ENCODE peak calls at places on chromosomes 7 and 10, in seven cellular contexts. O is heart left ventricle, R is lower leg skin, V is upper lobe of left lung, S is right lobe of liver, K is ovary, C is A549. T is an unnamed sample.

GRCh38 chr7:66157060-66157459 is 42.4 kb downstream of the CRCP start:
- DNase-seq in O (no peak), R (no peak), V (no peak), S (no peak), K (no peak), C (no peak), T (no peak)

GRCh38 chr10:16441106-16441850 is 4.5 kb downstream of the PTER start:
- DNase-seq in O (no peak), R (no peak), V (no peak), S (no peak), K (no peak), C (no peak), T (no peak)

GRCh38 chr10:37067576-37067975 is 57.8 kb upstream of the ANKRD30A start:
- DNase-seq in O (no peak), R (no peak), V (no peak), S (no peak), K (no peak), C (no peak), T (no peak)

GRCh38 chr7:4803397-4804241 is 28.2 kb downstream of the AP5Z1 start:
- DNase-seq in O (no peak), R (no peak), V (peak; percentile 74), S (peak; percentile 39), K (no peak), C (no peak), T (peak; percentile 62)

GRCh38 chr10:132482090-132482489 is 55.5 kb upstream of the INPP5A start:
- DNase-seq in O (no peak), R (peak; percentile 66), V (no peak), S (no peak), K (peak; percentile 60), C (no peak), T (no peak)

GRCh38 chr10:27240891-27241639 is 468 bp upstream of the ACBD5 start:
- DNase-seq in O (no peak), R (peak; percentile 30), V (peak; percentile 54), S (no peak), K (peak; percentile 55), C (no peak), T (no peak)

GRCh38 chr10:47165711-47166404 is 134.1 kb upstream of the GDF10 start:
- DNase-seq in O (peak; percentile 60), R (peak; percentile 68), V (peak; percentile 86), S (no peak), K (peak; percentile 73), C (no peak), T (no peak)

GRCh38 chr7:106731207-106731606 is 70.2 kb upstream of the CCDC71L start:
- DNase-seq in O (no peak), R (no peak), V (no peak), S (no peak), K (no peak), C (no peak), T (no peak)

GRCh38 chr10:120950103-120950561 is 99.0 kb downstream of the WDR11 start:
- DNase-seq in O (no peak), R (no peak), V (peak; percentile 69), S (no peak), K (peak; percentile 56), C (no peak), T (no peak)

GRCh38 chr10:12252882-12253546 is 57.0 kb downstream of the CDC123 start:
- DNase-seq in O (no peak), R (no peak), V (no peak), S (no peak), K (no peak), C (peak; percentile 43), T (peak; percentile 21)

GRCh38 chr10:83023647-83024046 is 1115.7 kb upstream of the GHITM start:
- DNase-seq in O (no peak), R (no peak), V (no peak), S (no peak), K (no peak), C (no peak), T (no peak)

GRCh38 chr7:49295136-49295535 is 370.8 kb downstream of the CDC14C start:
- DNase-seq in O (no peak), R (peak; percentile 23), V (no peak), S (no peak), K (no peak), C (no peak), T (no peak)

DNA sequence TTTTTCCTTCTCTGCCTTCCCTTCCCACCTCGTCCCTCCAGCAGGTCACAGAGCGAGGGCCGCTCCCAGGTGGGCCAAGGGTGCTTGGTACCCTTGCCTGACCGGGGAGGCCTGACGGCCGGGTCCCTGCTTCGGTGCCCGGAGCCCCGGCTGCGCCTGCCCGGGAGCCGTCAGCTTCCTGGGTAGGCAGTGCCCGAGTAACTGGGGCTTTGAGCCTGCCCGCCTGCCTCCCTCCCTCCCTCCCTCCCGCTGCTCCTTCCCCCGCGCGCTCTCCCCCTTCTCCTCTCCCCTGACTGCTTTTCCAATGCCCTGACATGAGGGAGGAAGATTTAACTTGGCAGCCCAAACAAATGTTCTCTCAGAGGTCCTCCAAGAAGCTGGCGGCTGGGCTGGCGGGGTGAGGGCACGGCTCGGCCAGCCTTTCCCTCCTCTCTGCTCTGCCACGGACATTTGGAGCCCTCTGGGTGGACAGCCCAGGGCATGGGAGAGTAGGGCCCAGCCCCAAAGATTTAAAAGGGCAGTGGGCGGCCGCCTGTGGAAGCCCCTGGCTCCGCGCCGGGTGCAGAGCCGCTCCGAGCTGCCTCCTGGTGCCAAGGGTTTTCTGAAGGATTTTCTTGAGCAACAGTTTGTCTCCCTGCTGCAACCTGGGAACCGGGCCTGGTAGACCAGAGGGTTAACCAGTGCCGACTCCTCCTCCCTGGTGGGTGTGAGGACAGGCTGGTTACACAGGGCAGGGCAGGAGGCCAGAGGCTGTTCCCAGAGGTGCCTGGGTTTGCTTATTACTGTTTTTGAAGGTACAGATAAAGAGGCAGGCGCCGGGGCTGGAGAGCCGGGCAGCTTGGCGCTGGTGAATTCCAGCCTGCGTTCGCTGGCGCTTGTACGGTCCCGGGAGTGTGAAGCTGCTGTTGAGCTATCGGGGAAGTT is 2.1 kb downstream of the ZMIZ1 start:
- DNase-seq in O (peak; percentile 87), R (peak; percentile 94), V (peak; percentile 92), S (peak; percentile 97), K (peak; percentile 89), C (peak; percentile 80), T (peak; percentile 85)
- TF ChIP-seq POLR2A in O (no peak), R (peak; percentile 42), V (no peak), S (peak; percentile 79), K (peak; percentile 27), C (no peak), T (peak; percentile 20)

GRCh38 chr7:14048889-14049288 is 59.4 kb upstream of the ETV1 start:
- DNase-seq in O (no peak), R (no peak), V (no peak), S (no peak), K (no peak), C (no peak), T (no peak)

GRCh38 chr7:14055813-14056212 is 66.3 kb upstream of the ETV1 start:
- DNase-seq in O (no peak), R (no peak), V (no peak), S (no peak), K (no peak), C (no peak), T (no peak)

DNA sequence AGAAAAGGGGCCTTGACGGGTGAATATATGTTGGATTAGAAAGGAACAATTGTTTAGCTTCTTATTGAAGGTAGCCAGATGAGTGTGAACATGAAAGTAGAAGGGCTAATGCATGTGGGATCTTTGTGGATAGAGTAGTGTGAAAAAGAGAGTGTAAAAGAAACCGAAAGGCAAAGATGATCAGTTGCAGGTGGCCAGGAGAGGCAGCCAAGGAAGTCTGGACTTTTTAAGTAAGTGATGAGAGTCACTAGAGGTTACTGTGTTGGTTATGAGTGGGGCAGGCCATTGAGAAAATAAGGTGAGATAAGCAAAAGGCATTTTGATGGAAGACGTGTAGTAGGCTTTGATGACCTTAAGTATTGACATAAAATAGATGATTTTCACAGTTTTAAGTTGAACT is 64.7 kb upstream of the ETV1 start:
- DNase-seq in O (no peak), R (no peak), V (no peak), S (no peak), K (no peak), C (no peak), T (no peak)
- TF ChIP-seq POLR2A in O (no peak), R (no peak), V (no peak), S (no peak), K (no peak), C (no peak), T (no peak)

DNA sequence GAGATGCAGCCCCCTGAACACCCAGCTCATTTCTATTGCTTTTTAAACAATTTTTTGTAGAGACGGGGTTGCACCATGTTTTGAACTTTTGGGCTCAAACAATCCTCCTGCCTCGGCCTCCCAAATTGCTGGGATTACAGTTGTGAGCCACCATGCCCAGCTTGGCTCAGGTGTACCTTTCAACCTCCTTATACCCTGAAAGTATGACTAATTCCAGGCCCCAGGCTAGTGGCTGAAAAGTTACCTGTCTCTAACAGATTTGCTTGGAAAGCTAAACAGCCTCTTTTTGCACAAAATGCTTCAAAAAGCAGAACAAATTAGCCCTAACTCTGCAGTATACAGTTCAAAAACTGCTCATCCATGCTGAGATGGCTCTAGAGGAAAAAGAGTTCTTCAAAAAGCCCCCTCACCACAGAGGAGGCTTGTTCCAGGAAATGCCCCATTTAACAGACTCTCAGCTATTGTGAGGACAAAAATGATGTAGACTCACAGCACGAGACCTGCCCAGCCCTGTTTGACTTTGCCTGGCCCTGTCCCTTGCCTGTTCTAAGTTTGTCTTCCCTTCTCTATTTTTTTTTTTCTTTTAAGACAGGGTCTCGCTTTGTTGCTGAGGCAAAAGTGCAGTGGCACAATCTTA is 13.4 kb upstream of the AP1S1 start:
- DNase-seq in O (no peak), R (no peak), V (no peak), S (no peak), K (no peak), C (no peak), T (no peak)
- TF ChIP-seq POLR2A in O (no peak), R (no peak), V (no peak), S (no peak), K (no peak), C (no peak), T (no peak)

GRCh38 chr7:156640257-156640948 is at the start of gene RNF32:
- DNase-seq in O (peak; percentile 95), R (peak; percentile 85), V (peak; percentile 100), S (peak; percentile 97), K (peak; percentile 95), C (peak; percentile 93), T (no peak)

GRCh38 chr7:156639426-156640256 is 933 bp upstream of the RNF32 start:
- DNase-seq in O (no peak), R (no peak), V (no peak), S (no peak), K (no peak), C (no peak), T (no peak)

GRCh38 chr7:156640949-156641485 is 443 bp downstream of the RNF32 start:
- DNase-seq in O (no peak), R (no peak), V (no peak), S (no peak), K (no peak), C (peak; percentile 53), T (no peak)

GRCh38 chr7:156635529-156636385 is 4.8 kb upstream of the RNF32 start:
- DNase-seq in O (no peak), R (no peak), V (no peak), S (no peak), K (no peak), C (no peak), T (no peak)

DNA sequence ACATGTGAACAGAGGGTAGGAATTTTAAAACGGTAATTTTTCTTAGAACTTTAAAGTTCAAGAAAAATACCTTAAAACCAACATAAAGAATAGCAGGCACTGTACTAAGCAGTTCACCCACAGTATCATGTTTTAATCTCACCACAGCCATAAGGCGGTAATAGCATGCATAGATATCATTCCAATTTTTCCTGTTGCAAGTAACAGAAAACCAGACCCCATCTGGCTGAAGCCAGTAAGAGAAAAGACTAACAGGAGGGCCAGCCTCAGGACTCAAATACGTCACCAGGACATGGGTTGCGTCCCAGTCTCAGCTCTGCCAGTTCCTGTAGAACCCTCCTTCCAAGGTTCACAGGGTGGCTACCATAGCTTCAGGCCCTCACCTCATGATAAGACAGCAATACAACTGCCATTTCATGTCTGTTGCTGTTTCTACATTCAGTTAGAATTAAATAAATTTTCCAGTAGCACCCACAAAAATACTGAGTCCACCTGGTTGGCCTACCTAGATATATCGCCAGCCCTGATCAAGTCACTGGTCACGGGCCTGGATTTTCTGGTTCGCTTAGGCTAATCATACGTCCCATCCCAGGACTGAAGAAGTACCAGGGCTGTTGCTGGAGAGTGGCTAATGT is 2.0 kb upstream of the RNF32 start:
- DNase-seq in O (no peak), R (no peak), V (no peak), S (no peak), K (no peak), C (no peak), T (no peak)
- TF ChIP-seq POLR2A in O (no peak), R (no peak), V (no peak), S (no peak), K (no peak), C (no peak), T (no peak)

T was measured in H54.